ENCODE peak calls at places on chromosomes 16 and 17, in six cellular contexts. One of them, this sample, is unnamed.

GRCh38 chr17:34656801-34657200 is 77.4 kb downstream of the TMEM132E start:
- DNase-seq in fibroblast of lung: no peak
- DNase-seq in A549: no peak
- DNase-seq in mammary epithelial cell: no peak
- DNase-seq in PC-3: no peak
- DNase-seq in IMR-90: no peak
- DNase-seq in this sample: no peak

GRCh38 chr17:75240394-75241142 is 20.8 kb downstream of the GGA3 start:
- DNase-seq in fibroblast of lung: peak; percentile 24
- DNase-seq in A549: peak; percentile 77
- DNase-seq in mammary epithelial cell: no peak
- DNase-seq in PC-3: peak; percentile 47
- DNase-seq in IMR-90: peak; percentile 20
- DNase-seq in this sample: peak; percentile 50

GRCh38 chr17:50903604-50904521 is 37.7 kb upstream of the TOB1 start:
- DNase-seq in fibroblast of lung: peak; percentile 62
- DNase-seq in A549: no peak
- DNase-seq in mammary epithelial cell: peak; percentile 84
- DNase-seq in PC-3: peak; percentile 80
- DNase-seq in IMR-90: peak; percentile 84
- DNase-seq in this sample: no peak

GRCh38 chr16:51951668-51952298 is 595.2 kb downstream of the TOX3 start:
- DNase-seq in fibroblast of lung: no peak
- DNase-seq in A549: no peak
- DNase-seq in mammary epithelial cell: no peak
- DNase-seq in PC-3: no peak
- DNase-seq in IMR-90: no peak
- DNase-seq in this sample: no peak

GRCh38 chr17:43695968-43696865 is 34.5 kb upstream of the MEOX1 start:
- DNase-seq in fibroblast of lung: peak; percentile 49
- DNase-seq in A549: no peak
- DNase-seq in mammary epithelial cell: no peak
- DNase-seq in PC-3: no peak
- DNase-seq in IMR-90: peak; percentile 20
- DNase-seq in this sample: no peak

GRCh38 chr16:84726670-84727467 is 27.1 kb downstream of the USP10 start:
- DNase-seq in fibroblast of lung: no peak
- DNase-seq in A549: no peak
- DNase-seq in mammary epithelial cell: peak; percentile 19
- DNase-seq in PC-3: no peak
- DNase-seq in IMR-90: no peak
- DNase-seq in this sample: no peak

GRCh38 chr17:245611-246010 is 64.2 kb upstream of the DOC2B start:
- DNase-seq in fibroblast of lung: no peak
- DNase-seq in A549: no peak
- DNase-seq in mammary epithelial cell: no peak
- DNase-seq in PC-3: no peak
- DNase-seq in IMR-90: no peak
- DNase-seq in this sample: no peak

GRCh38 chr17:48746916-48747444 is 18.4 kb upstream of the HOXB13 start:
- DNase-seq in fibroblast of lung: no peak
- DNase-seq in A549: no peak
- DNase-seq in mammary epithelial cell: no peak
- DNase-seq in PC-3: peak; percentile 40
- DNase-seq in IMR-90: no peak
- DNase-seq in this sample: no peak

GRCh38 chr17:65888649-65889048 is 303.3 kb downstream of the CEP112 start:
- DNase-seq in fibroblast of lung: peak; percentile 98
- DNase-seq in A549: no peak
- DNase-seq in mammary epithelial cell: no peak
- DNase-seq in PC-3: no peak
- DNase-seq in IMR-90: peak; percentile 66
- DNase-seq in this sample: no peak

GRCh38 chr17:14826361-14826760 is 438.8 kb downstream of the PMP22 start:
- DNase-seq in fibroblast of lung: no peak
- DNase-seq in A549: no peak
- DNase-seq in mammary epithelial cell: no peak
- DNase-seq in PC-3: no peak
- DNase-seq in IMR-90: no peak
- DNase-seq in this sample: no peak

GRCh38 chr17:76147211-76148014 is 6.4 kb upstream of the FOXJ1 start:
- DNase-seq in fibroblast of lung: peak; percentile 12
- DNase-seq in A549: no peak
- DNase-seq in mammary epithelial cell: peak; percentile 11
- DNase-seq in PC-3: peak; percentile 78
- DNase-seq in IMR-90: peak; percentile 26
- DNase-seq in this sample: no peak

GRCh38 chr17:29004081-29004692 is 1.6 kb downstream of the SEZ6 start:
- DNase-seq in fibroblast of lung: peak; percentile 39
- DNase-seq in A549: peak; percentile 30
- DNase-seq in mammary epithelial cell: peak; percentile 14
- DNase-seq in PC-3: no peak
- DNase-seq in IMR-90: peak; percentile 33
- DNase-seq in this sample: peak; percentile 32

GRCh38 chr16:22366889-22367288 is 7.5 kb downstream of the CDR2 start:
- DNase-seq in fibroblast of lung: no peak
- DNase-seq in A549: no peak
- DNase-seq in mammary epithelial cell: no peak
- DNase-seq in PC-3: no peak
- DNase-seq in IMR-90: no peak
- DNase-seq in this sample: no peak

GRCh38 chr17:21814776-21815175 is 122.5 kb downstream of the KCNJ18 start:
- DNase-seq in fibroblast of lung: no peak
- DNase-seq in A549: no peak
- DNase-seq in mammary epithelial cell: no peak
- DNase-seq in PC-3: no peak
- DNase-seq in IMR-90: no peak
- DNase-seq in this sample: no peak

GRCh38 chr17:28551421-28552186 is 820 bp downstream of the UNC119 start:
- DNase-seq in fibroblast of lung: peak; percentile 16
- DNase-seq in A549: no peak
- DNase-seq in mammary epithelial cell: peak; percentile 21
- DNase-seq in PC-3: no peak
- DNase-seq in IMR-90: no peak
- DNase-seq in this sample: peak; percentile 46

GRCh38 chr17:57585341-57586098 is 159.6 kb downstream of the CCDC182 start:
- DNase-seq in fibroblast of lung: no peak
- DNase-seq in A549: no peak
- DNase-seq in mammary epithelial cell: no peak
- DNase-seq in PC-3: no peak
- DNase-seq in IMR-90: no peak
- DNase-seq in this sample: no peak

GRCh38 chr17:75003070-75003956 is 9.2 kb upstream of the MRPL58 start:
- DNase-seq in fibroblast of lung: no peak
- DNase-seq in A549: no peak
- DNase-seq in mammary epithelial cell: no peak
- DNase-seq in PC-3: no peak
- DNase-seq in IMR-90: no peak
- DNase-seq in this sample: no peak

GRCh38 chr17:49848739-49849138 is 870 bp upstream of the TAC4 start:
- DNase-seq in fibroblast of lung: no peak
- DNase-seq in A549: no peak
- DNase-seq in mammary epithelial cell: no peak
- DNase-seq in PC-3: no peak
- DNase-seq in IMR-90: no peak
- DNase-seq in this sample: no peak

GRCh38 chr16:51155901-51156810 is 5.1 kb upstream of the SALL1 start:
- DNase-seq in fibroblast of lung: peak; percentile 76
- DNase-seq in A549: peak; percentile 13
- DNase-seq in mammary epithelial cell: no peak
- DNase-seq in PC-3: no peak
- DNase-seq in IMR-90: peak; percentile 49
- DNase-seq in this sample: peak; percentile 26

GRCh38 chr16:88354229-88355092 is 28.3 kb upstream of the ZNF469 start:
- DNase-seq in fibroblast of lung: no peak
- DNase-seq in A549: no peak
- DNase-seq in mammary epithelial cell: no peak
- DNase-seq in PC-3: no peak
- DNase-seq in IMR-90: no peak
- DNase-seq in this sample: no peak

GRCh38 chr17:46943511-46944393 is 20.8 kb downstream of the GOSR2 start:
- DNase-seq in fibroblast of lung: peak; percentile 55
- DNase-seq in A549: no peak
- DNase-seq in mammary epithelial cell: no peak
- DNase-seq in PC-3: peak; percentile 40
- DNase-seq in IMR-90: peak; percentile 36
- DNase-seq in this sample: peak; percentile 45

GRCh38 chr17:3472137-3472536 is 518 bp upstream of the SPATA22 start:
- DNase-seq in fibroblast of lung: no peak
- DNase-seq in A549: no peak
- DNase-seq in mammary epithelial cell: no peak
- DNase-seq in PC-3: no peak
- DNase-seq in IMR-90: no peak
- DNase-seq in this sample: no peak

GRCh38 chr17:3474212-3474611 is 1.6 kb upstream of the ASPA start:
- DNase-seq in fibroblast of lung: no peak
- DNase-seq in A549: peak; percentile 80
- DNase-seq in mammary epithelial cell: no peak
- DNase-seq in PC-3: peak; percentile 9
- DNase-seq in IMR-90: no peak
- DNase-seq in this sample: peak; percentile 53

GRCh38 chr17:3479988-3480387 is 4.2 kb downstream of the ASPA start:
- DNase-seq in fibroblast of lung: no peak
- DNase-seq in A549: no peak
- DNase-seq in mammary epithelial cell: no peak
- DNase-seq in PC-3: no peak
- DNase-seq in IMR-90: no peak
- DNase-seq in this sample: no peak

GRCh38 chr17:3475155-3475808 is 515 bp upstream of the ASPA start:
- DNase-seq in fibroblast of lung: no peak
- DNase-seq in A549: no peak
- DNase-seq in mammary epithelial cell: no peak
- DNase-seq in PC-3: no peak
- DNase-seq in IMR-90: no peak
- DNase-seq in this sample: no peak

DNA sequence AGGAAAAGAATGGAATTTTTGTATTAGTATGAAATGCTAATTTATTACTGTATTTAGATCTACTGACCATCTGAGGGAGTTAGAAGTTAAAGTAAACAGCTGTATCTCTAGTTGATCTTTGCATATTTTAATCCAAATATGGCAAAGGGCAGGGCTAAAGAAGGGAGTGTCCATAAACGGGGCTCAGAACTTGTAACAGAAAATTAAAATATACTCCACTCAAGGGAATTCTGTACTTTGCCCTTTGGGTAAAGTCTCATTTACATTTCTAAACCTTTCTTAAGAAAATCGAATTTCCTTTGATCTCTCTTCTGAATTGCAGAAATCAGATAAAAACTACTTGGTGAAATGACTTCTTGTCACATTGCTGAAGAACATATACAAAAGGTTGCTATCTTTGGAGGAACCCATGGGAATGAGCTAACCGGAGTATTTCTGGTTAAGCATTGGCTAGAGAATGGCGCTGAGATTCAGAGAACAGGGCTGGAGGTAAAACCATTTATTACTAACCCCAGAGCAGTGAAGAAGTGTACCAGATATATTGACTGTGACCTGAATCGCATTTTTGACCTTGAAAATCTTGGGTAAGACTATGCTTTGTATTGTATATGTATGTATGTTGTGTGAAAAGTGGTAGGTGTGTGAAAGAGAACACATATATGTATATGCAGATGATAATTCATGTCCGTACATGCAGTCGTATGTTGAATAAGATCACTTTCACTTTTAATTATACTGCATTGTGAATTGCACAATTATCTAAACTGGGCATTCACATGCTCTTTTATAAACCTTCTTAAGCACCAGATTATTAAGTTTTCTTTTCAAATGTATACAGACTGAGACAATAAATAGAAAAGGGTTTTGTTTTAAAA is at the start of gene ASPA:
- DNase-seq in fibroblast of lung: no peak
- DNase-seq in A549: no peak
- DNase-seq in mammary epithelial cell: peak; percentile 19
- DNase-seq in PC-3: no peak
- DNase-seq in IMR-90: peak; percentile 3
- DNase-seq in this sample: no peak
- H3K4me2 ChIP-seq in fibroblast of lung: peak within 1 kb of the TSS; percentile 77
- H3K4me2 ChIP-seq in A549: peak within 1 kb of the TSS; percentile 57
- H3K4me2 ChIP-seq in mammary epithelial cell: peak within 1 kb of the TSS; percentile 78
- H3K4me2 ChIP-seq in PC-3: no peak within 1 kb of the TSS
- H3K4me2 ChIP-seq in IMR-90: peak within 1 kb of the TSS; percentile 86
- H3K4me2 ChIP-seq in this sample: peak within 1 kb of the TSS; percentile 55

DNA sequence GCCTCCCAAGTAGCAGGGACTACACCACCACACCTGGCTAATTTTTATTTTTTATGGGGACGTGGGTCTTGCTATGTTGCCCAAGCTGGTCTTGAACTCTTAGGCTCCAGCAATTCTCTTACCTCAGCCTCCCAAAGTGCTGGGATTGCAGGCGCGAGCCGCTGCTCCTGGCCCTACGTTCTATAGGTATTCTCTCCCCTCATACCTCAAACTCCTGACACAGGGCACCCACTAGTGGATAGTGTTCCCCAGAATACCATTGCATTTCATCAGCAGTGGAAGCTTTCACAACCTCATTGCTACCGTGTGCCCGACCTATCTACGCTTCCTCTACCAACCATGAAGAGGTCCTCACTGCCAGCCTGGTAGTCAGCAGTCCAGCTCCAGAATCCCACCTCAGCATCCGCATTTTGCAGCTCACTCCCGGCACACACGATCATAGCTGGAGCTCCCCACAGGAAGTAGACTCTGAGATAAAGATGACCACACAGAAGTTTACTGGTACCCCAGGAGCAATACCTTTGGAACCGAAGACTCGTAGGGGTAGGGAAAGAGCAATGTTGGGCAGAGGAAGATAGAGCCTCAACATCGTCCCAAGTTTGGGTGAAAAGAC is 9.3 kb downstream of the CTRB2 start:
- DNase-seq in fibroblast of lung: no peak
- DNase-seq in A549: peak; percentile 17
- DNase-seq in mammary epithelial cell: no peak
- DNase-seq in PC-3: no peak
- DNase-seq in IMR-90: no peak
- DNase-seq in this sample: no peak
- TF ChIP-seq CTCF in fibroblast of lung: no peak
- TF ChIP-seq CTCF in A549: no peak
- TF ChIP-seq CTCF in mammary epithelial cell: no peak
- TF ChIP-seq CTCF in PC-3: no peak
- TF ChIP-seq CTCF in IMR-90: no peak
- TF ChIP-seq CTCF in this sample: no peak

GRCh38 chr17:10183931-10184930 is 14.2 kb downstream of the GAS7 start:
- DNase-seq in fibroblast of lung: no peak
- DNase-seq in A549: no peak
- DNase-seq in mammary epithelial cell: no peak
- DNase-seq in PC-3: no peak
- DNase-seq in IMR-90: no peak
- DNase-seq in this sample: no peak
- H3K4me2 ChIP-seq in fibroblast of lung: no peak overlapping the region
- H3K4me2 ChIP-seq in A549: no peak overlapping the region
- H3K4me2 ChIP-seq in mammary epithelial cell: no peak overlapping the region
- H3K4me2 ChIP-seq in PC-3: no peak overlapping the region
- H3K4me2 ChIP-seq in IMR-90: no peak overlapping the region
- H3K4me2 ChIP-seq in this sample: no peak overlapping the region

DNA sequence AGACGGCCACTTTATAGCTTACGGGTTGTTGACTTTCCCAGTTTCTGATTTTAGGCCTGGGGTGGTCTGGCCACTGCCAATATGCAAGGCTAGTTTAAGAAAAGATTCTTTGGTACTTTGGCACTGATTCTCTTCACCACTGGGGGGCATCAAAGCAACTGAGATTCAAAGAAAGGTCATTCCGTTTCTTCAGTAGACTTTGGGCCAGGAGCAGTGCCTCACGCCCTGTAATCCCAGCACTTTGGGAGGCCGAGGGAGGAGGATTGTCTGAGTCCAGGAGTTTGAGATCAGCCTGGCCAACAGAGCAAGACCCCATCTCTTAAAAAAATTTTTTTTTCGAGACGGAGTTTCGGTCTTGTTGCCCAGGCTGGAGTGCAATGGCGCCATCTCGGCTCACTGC is 53.0 kb downstream of the RPA1 start:
- DNase-seq in fibroblast of lung: peak; percentile 19
- DNase-seq in A549: peak; percentile 59
- DNase-seq in mammary epithelial cell: peak; percentile 15
- DNase-seq in PC-3: peak; percentile 54
- DNase-seq in IMR-90: peak; percentile 24
- DNase-seq in this sample: peak; percentile 32
- TF ChIP-seq CTCF in fibroblast of lung: peak; percentile 51
- TF ChIP-seq CTCF in A549: peak; percentile 58
- TF ChIP-seq CTCF in mammary epithelial cell: peak; percentile 40
- TF ChIP-seq CTCF in PC-3: peak; percentile 58
- TF ChIP-seq CTCF in IMR-90: peak; percentile 58
- TF ChIP-seq CTCF in this sample: peak; percentile 53

This sample was measured in hepatocyte.